ENCODE peak calls at places on chromosomes 5 and 9, in five cellular contexts. C, J, Y, O and A are unnamed samples.

GRCh38 chr5:8953911-8954310 is 592.0 kb downstream of the SEMA5A start:
- DNase-seq in C (no peak), J (no peak), Y (no peak), O (no peak), A (no peak)

GRCh38 chr9:18385676-18386075 is 88.3 kb upstream of the ADAMTSL1 start:
- DNase-seq in C (no peak), J (no peak), Y (no peak), O (peak), A (peak)

GRCh38 chr9:86500667-86501435 is 146.6 kb upstream of the TUT7 start:
- DNase-seq in C (peak), J (no peak), Y (no peak), O (peak), A (peak)

GRCh38 chr9:82021198-82021597 is 32.6 kb downstream of the SPATA31D1 start:
- DNase-seq in C (peak), J (peak), Y (no peak), O (peak), A (peak)

GRCh38 chr5:172941067-172941516 is 18.1 kb upstream of the RPL26L1 start:
- DNase-seq in C (peak), J (no peak), Y (no peak), O (no peak), A (no peak)

GRCh38 chr5:27592231-27592630 is 553.8 kb upstream of the CDH9 start:
- DNase-seq in C (peak), J (no peak), Y (no peak), O (no peak), A (no peak)

GRCh38 chr9:93254806-93255519 is 71.0 kb downstream of the WNK2 start:
- DNase-seq in C (no peak), J (no peak), Y (no peak), O (no peak), A (no peak)

GRCh38 chr5:95850391-95850894 is 27.9 kb upstream of the GLRX start:
- DNase-seq in C (no peak), J (no peak), Y (no peak), O (no peak), A (no peak)

GRCh38 chr5:140571105-140571504 is 6.5 kb downstream of the SLC35A4 start:
- DNase-seq in C (no peak), J (no peak), Y (no peak), O (no peak), A (no peak)

GRCh38 chr5:160635046-160635445 is 213.4 kb downstream of the PTTG1 start:
- DNase-seq in C (no peak), J (no peak), Y (no peak), O (no peak), A (no peak)

GRCh38 chr5:81685481-81685880 is 65.4 kb downstream of the SSBP2 start:
- DNase-seq in C (no peak), J (no peak), Y (no peak), O (no peak), A (no peak)

GRCh38 chr9:108316633-108317032 is 539.2 kb downstream of the ACTL7B start:
- DNase-seq in C (no peak), J (no peak), Y (no peak), O (no peak), A (no peak)

GRCh38 chr5:120052916-120053828 is 410.9 kb upstream of the PRR16 start:
- DNase-seq in C (no peak), J (no peak), Y (no peak), O (no peak), A (no peak)

GRCh38 chr5:144194148-144194547 is 23.5 kb downstream of the KCTD16 start:
- DNase-seq in C (no peak), J (no peak), Y (no peak), O (no peak), A (no peak)

GRCh38 chr9:100598641-100599145 is 20.8 kb downstream of the CAVIN4 start:
- DNase-seq in C (peak), J (peak), Y (peak), O (no peak), A (peak)

GRCh38 chr9:128818839-128819715 is 777 bp downstream of the ENDOG start:
- DNase-seq in C (no peak), J (no peak), Y (peak), O (no peak), A (no peak)

GRCh38 chr9:79263666-79264460 is 307.9 kb upstream of the TLE4 start:
- DNase-seq in C (no peak), J (peak), Y (no peak), O (no peak), A (peak)

GRCh38 chr5:98872679-98873078 is 56.1 kb downstream of the CHD1 start:
- DNase-seq in C (peak), J (no peak), Y (no peak), O (no peak), A (peak)

GRCh38 chr9:13443380-13444271 is 164.1 kb upstream of the MPDZ start:
- DNase-seq in C (no peak), J (no peak), Y (no peak), O (no peak), A (no peak)

GRCh38 chr5:133274597-133274935 is 222.8 kb downstream of the HSPA4 start:
- DNase-seq in C (no peak), J (no peak), Y (no peak), O (no peak), A (no peak)

GRCh38 chr5:100904259-100904822 is 1.3 kb upstream of the ST8SIA4 start:
- DNase-seq in C (no peak), J (no peak), Y (no peak), O (no peak), A (no peak)

GRCh38 chr9:97046228-97046627 is 7.3 kb upstream of the CTSV start:
- DNase-seq in C (no peak), J (no peak), Y (no peak), O (no peak), A (no peak)

GRCh38 chr9:122991370-122991830 is 42.1 kb upstream of the GPR21 start:
- DNase-seq in C (peak), J (no peak), Y (no peak), O (peak), A (peak)

GRCh38 chr9:109557481-109557880 is 59.4 kb upstream of the PTPN3 start:
- DNase-seq in C (no peak), J (no peak), Y (no peak), O (no peak), A (no peak)

GRCh38 chr5:133147411-133147810 is 95.6 kb downstream of the HSPA4 start:
- DNase-seq in C (peak), J (no peak), Y (no peak), O (no peak), A (no peak)

GRCh38 chr5:1651971-1652872 is 128.5 kb upstream of the LPCAT1 start:
- DNase-seq in C (no peak), J (no peak), Y (no peak), O (no peak), A (no peak)

GRCh38 chr5:141441571-141442170 is 11.4 kb downstream of the PCDHGA12 start:
- DNase-seq in C (no peak), J (no peak), Y (no peak), O (no peak), A (no peak)

GRCh38 chr5:9194509-9194908 is 351.4 kb downstream of the SEMA5A start:
- DNase-seq in C (peak), J (no peak), Y (no peak), O (peak), A (peak)

GRCh38 chr5:124650960-124651662 is 95.3 kb downstream of the ZNF608 start:
- DNase-seq in C (peak), J (no peak), Y (no peak), O (no peak), A (peak)

GRCh38 chr5:166596043-166596442 is 1695.4 kb upstream of the WWC1 start:
- DNase-seq in C (no peak), J (no peak), Y (no peak), O (no peak), A (no peak)

GRCh38 chr5:81760521-81760920 is 9.6 kb upstream of the SSBP2 start:
- DNase-seq in C (no peak), J (no peak), Y (no peak), O (no peak), A (no peak)

GRCh38 chr5:133289686-133290367 is 238.0 kb downstream of the HSPA4 start:
- DNase-seq in C (no peak), J (no peak), Y (no peak), O (no peak), A (no peak)

GRCh38 chr9:112091805-112092204 is 83.3 kb downstream of the SUSD1 start:
- DNase-seq in C (peak), J (no peak), Y (no peak), O (no peak), A (peak)

GRCh38 chr5:10355071-10355889 is 1.8 kb downstream of the MARCHF6 start:
- DNase-seq in C (peak), J (no peak), Y (no peak), O (no peak), A (peak)

GRCh38 chr5:174719211-174719610 is 5.2 kb upstream of the MSX2 start:
- DNase-seq in C (no peak), J (no peak), Y (no peak), O (no peak), A (no peak)

GRCh38 chr5:149280124-149280523 is 8.5 kb downstream of the AFAP1L1 start:
- DNase-seq in C (no peak), J (no peak), Y (no peak), O (no peak), A (no peak)

GRCh38 chr5:74956278-74956677 is 90.1 kb upstream of the FAM169A start:
- DNase-seq in C (no peak), J (no peak), Y (no peak), O (no peak), A (no peak)

GRCh38 chr9:38418366-38418765 is 5.9 kb downstream of the IGFBPL1 start:
- DNase-seq in C (no peak), J (no peak), Y (no peak), O (no peak), A (no peak)

GRCh38 chr9:126317513-126317912 is 9.1 kb upstream of the MVB12B start:
- DNase-seq in C (no peak), J (no peak), Y (no peak), O (no peak), A (peak)

DNA sequence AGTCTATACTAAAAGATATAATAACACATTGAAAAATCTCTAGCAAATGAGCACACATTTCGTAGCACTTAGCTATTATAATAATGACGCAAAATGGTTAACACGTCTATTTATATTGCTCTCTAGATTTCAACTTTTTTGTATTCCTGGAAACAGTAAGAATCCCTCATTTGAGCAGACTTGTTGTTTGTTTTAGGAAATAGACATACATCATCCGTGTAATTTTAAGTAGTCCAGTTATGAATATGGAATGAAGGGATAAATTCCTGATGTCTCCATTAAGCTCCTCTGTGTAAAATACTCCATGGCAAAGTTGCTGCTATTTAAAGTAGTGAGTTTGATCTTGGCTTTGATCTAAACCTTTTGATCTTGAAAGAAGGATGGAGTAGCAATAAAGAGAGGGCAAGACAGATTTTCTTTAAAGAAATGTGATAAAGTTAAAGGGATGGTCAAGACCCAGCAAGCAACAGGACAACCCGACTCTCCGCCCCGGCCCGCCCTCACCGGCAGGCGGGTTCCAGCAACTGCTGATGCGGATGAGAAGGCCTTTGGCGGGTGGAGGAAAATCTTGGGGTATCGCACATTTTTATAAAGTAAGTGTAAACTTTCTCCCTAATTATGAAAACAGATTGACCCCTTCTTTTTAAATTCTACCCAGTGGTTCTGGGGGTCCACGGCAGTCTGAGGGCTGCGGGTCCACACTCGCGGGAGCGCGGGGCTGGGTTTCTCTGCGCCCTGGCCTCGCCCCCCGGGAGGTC is 277.4 kb downstream of the AOPEP start:
- DNase-seq in C (peak), J (peak), Y (no peak), O (no peak), A (peak)
- TF ChIP-seq CTCF in C (peak), J (peak), Y (peak), O (no peak), A (peak)

DNA sequence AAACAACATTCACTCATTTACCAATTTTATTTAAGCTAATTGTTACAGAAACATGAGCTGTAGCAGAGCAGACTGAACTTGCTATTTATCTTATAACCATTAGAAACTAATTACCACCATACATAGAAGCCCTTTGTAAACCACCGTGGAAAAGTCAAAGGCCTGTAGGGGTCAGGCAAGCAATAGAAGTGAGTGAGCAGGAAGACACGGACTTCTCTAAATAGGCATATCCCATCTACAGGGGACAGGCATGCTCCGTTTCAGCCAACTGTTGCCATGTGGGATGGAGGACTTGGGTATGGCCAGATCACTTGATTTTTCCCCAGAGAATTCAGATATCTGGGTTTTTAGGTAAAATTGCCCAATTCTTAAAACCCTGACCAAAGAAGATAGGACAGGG is 44.8 kb downstream of the PRRC1 start:
- DNase-seq in C (peak), J (no peak), Y (no peak), O (no peak), A (no peak)
- TF ChIP-seq CTCF in C (peak), J (no peak), Y (peak), O (peak), A (peak)

DNA sequence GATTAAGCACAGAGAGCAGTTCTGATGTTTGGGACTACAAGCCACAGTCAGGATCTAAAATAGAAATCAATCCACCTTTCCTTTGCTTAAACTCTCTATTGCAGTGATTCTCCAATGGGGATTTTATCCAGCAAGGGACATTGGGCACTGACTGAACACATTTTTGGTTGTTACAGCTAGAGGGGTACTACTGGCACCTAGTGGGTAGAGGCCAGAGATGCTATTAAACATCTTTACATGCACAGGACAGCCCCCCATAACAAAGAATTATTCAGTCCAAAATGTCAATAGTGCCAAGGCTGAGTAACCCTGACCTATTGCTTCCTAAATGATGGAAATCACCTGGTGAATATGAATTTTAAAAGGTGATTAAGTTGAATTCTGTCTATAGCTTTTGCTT is 12.0 kb downstream of the ZNF622 start:
- DNase-seq in C (no peak), J (no peak), Y (no peak), O (no peak), A (no peak)
- TF ChIP-seq CTCF in C (no peak), J (no peak), Y (no peak), O (no peak), A (no peak)

DNA sequence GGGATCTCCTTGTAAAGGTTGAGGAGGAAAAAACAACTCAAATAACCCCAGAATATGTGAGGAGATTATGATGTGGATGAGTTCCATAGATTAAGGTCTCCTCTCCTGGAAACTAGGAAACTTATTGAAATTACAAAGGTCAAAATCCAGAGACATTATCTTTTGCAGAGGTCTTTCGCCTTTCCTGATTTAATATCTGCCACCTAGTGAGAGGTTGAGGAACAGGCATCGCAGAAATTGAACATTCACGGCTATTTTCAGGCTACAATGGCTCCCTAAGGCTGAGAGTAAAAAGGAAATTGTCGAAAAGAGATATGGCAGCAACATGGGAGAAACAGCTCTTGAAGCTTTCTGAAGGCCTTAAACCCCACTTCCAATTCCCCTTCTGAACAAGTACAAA is 127.5 kb upstream of the PLCXD3 start:
- DNase-seq in C (no peak), J (no peak), Y (no peak), O (no peak), A (no peak)
- TF ChIP-seq CTCF in C (peak), J (no peak), Y (peak), O (peak), A (peak)

DNA sequence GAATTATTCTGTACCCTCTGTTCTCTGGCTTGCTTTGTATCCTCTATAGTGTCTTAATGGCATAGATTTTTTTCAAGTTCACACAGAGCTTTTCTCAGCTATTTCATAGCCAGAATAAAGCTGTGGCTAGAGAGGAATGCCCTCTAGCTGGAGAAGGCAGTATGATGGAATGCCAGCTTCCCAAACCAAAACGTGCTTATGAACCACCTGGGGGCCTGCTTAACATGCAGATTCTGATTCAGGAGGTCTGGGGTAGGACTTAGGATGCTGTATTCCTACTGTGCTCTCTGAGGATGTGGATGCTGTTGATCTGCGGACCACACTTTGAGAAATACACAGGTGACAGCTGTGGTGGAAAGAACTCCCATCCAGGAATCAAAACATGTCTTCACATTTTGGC is 49.9 kb upstream of the DPYSL3 start:
- DNase-seq in C (no peak), J (no peak), Y (no peak), O (no peak), A (peak)
- TF ChIP-seq CTCF in C (peak), J (no peak), Y (no peak), O (peak), A (peak)